ENCODE peak calls at places on chromosomes 4 and X, in eight cellular contexts. L, W, P, N, K, D, O and T are unnamed samples.

GRCh38 chrX:44291468-44292116 is 51.9 kb downstream of the EFHC2 start:
- DNase-seq in K (no peak), O (no peak), W (no peak), L (no peak), N (no peak), D (no peak), P (no peak), T (no peak)

GRCh38 chrX:118550792-118551191 is 55.2 kb downstream of the DOCK11 start:
- DNase-seq in P (no peak), O (no peak), L (no peak), N (no peak), K (no peak), W (no peak), D (no peak), T (no peak)

GRCh38 chrX:14362731-14363130 is 166.6 kb upstream of the GLRA2 start:
- DNase-seq in N (no peak), K (no peak), O (no peak), P (no peak), L (no peak), D (no peak), W (no peak), T (no peak)

GRCh38 chr4:15333692-15334633 is 93.9 kb upstream of the C1QTNF7 start:
- DNase-seq in N (no peak), K (no peak), O (no peak), D (no peak), W (peak; percentile 32), P (no peak), L (no peak), T (no peak)

GRCh38 chr4:126583509-126583908 is 1049.2 kb upstream of the INTU start:
- DNase-seq in P (peak; percentile 3), O (no peak), K (no peak), D (no peak), W (no peak), N (no peak), L (no peak), T (no peak)

GRCh38 chr4:110108470-110108869 is 89.9 kb downstream of the ELOVL6 start:
- DNase-seq in O (no peak), D (no peak), K (no peak), L (no peak), N (no peak), W (peak; percentile 65), P (no peak), T (no peak)

GRCh38 chr4:75916091-75916661 is 13.9 kb upstream of the PPEF2 start:
- DNase-seq in K (no peak), N (peak; percentile 26), O (no peak), P (peak; percentile 44), D (peak; percentile 39), W (no peak), L (no peak), T (no peak)

GRCh38 chr4:165844151-165844550 is 28.9 kb upstream of the TLL1 start:
- DNase-seq in W (no peak), O (no peak), L (no peak), K (no peak), P (no peak), D (no peak), N (no peak), T (no peak)

GRCh38 chr4:3418029-3418762 is 23.6 kb upstream of the HGFAC start:
- DNase-seq in O (no peak), D (peak; percentile 9), P (no peak), N (no peak), L (no peak), K (no peak), W (no peak), T (peak; percentile 57)

GRCh38 chr4:76535603-76536380 is 100.8 kb downstream of the SHROOM3 start:
- DNase-seq in D (no peak), W (no peak), K (no peak), P (no peak), L (no peak), N (no peak), O (no peak), T (no peak)

GRCh38 chr4:41285202-41285876 is 28.6 kb downstream of the UCHL1 start:
- DNase-seq in N (no peak), K (no peak), D (no peak), O (no peak), P (no peak), L (no peak), W (no peak), T (no peak)

GRCh38 chrX:19028560-19028959 is 44.6 kb upstream of the PHKA2 start:
- DNase-seq in L (no peak), N (no peak), O (no peak), P (no peak), D (no peak), K (no peak), W (no peak), T (no peak)

GRCh38 chr4:110088670-110089069 is 109.7 kb downstream of the ELOVL6 start:
- DNase-seq in L (no peak), K (no peak), W (peak; percentile 23), D (no peak), P (peak; percentile 0), O (no peak), N (no peak), T (no peak)

GRCh38 chr4:10072420-10073017 is 44.1 kb downstream of the WDR1 start:
- DNase-seq in P (no peak), K (no peak), N (no peak), D (no peak), L (no peak), O (no peak), W (no peak), T (peak; percentile 66)

GRCh38 chrX:150411656-150412055 is 48.5 kb downstream of the MAMLD1 start:
- DNase-seq in L (no peak), N (no peak), O (no peak), D (no peak), K (no peak), W (no peak), P (no peak), T (no peak)

GRCh38 chrX:9829308-9830267 is 43.4 kb downstream of the SHROOM2 start:
- DNase-seq in N (no peak), O (no peak), D (no peak), K (no peak), P (peak; percentile 27), L (no peak), W (peak; percentile 47), T (no peak)

GRCh38 chr4:183540498-183540953 is 35.7 kb downstream of the ING2 start:
- DNase-seq in N (no peak), D (peak; percentile 47), O (no peak), P (no peak), L (no peak), W (no peak), K (no peak), T (no peak)

GRCh38 chr4:120207021-120207420 is 140.4 kb upstream of the MAD2L1 start:
- DNase-seq in N (no peak), K (no peak), W (no peak), P (no peak), D (no peak), O (no peak), L (no peak), T (no peak)

GRCh38 chr4:180827610-180828009 is 1415.6 kb upstream of the TENM3 start:
- DNase-seq in N (no peak), L (no peak), O (no peak), D (no peak), W (no peak), K (no peak), P (no peak), T (no peak)

GRCh38 chr4:12881945-12882589 is 602.1 kb downstream of the RAB28 start:
- DNase-seq in O (no peak), L (no peak), N (no peak), W (no peak), P (no peak), K (no peak), D (no peak), T (no peak)

GRCh38 chrX:41092776-41093175 is 7.5 kb downstream of the USP9X start:
- DNase-seq in W (no peak), K (no peak), O (no peak), N (no peak), L (no peak), D (no peak), P (no peak), T (no peak)

DNA sequence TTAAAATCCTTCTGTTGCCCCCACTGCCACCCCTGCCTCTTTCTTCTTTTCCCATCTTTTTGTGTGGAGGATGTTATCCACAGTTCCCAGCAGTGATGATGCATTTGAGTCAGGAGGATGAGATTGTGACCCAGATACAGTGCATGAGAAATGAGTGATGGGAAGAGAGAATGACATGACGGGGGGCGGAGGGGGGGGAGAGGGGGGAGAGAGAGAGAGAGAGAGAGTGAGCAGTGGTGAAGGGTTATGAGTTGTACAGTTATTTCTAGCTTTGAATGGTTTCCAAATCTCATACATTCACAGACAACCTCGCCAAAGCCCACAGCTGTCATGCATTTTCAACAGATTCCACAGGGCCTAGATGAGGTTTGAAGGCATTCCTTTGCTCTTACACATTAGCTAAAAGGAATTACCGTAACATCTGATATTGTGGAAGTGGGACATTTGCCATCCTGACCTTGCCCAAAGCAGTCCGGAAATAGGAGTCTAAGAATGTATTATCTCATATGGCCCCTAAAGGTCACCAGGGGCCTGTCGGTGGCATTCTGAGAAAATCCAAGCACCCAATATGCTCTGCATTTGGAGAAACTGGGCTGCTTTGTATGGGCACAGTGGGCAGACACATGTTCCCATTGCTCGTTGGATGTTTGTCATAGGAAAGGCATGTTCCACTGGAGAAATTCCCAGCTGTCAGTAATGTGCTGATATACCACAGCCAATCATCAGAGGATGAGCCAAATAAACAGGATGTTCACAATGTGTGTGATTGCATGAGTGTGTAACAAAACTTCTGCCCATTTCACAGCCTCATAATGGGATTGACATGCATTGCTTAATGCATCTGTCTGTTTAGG is 435.8 kb downstream of the SPRY1 start:
- DNase-seq in W (no peak), D (peak; percentile 38), P (no peak), K (no peak), N (peak; percentile 10), O (no peak), L (no peak), T (peak; percentile 81)
- TF ChIP-seq EP300 in W (no peak), D (peak; percentile 62), P (no peak), K (no peak), N (peak; percentile 25), O (peak; percentile 17), L (no peak), T (peak; percentile 45)

DNA sequence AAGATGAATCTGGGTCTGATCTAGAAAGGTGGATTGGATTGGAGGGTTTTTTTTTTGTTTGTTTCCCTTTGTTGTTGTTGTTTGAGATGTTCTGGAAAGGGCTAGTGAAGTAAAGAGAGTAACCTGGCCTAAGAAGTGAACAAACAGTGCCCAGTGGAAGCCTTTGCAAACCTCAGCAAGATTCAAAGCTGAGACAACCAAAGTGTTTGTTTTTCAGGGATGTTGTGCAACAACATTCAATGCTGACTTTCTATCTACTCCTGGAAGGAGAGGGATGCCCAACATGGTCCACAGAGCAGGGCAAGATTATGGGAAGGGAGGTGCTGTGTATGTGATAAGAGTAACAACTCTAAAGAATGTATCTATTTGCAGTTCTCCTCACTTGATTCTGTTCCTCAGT is 11.3 kb downstream of the BEX1 start:
- DNase-seq in O (no peak), K (no peak), W (no peak), D (no peak), P (no peak), N (no peak), L (no peak), T (no peak)
- TF ChIP-seq POLR2A in O (no peak), K (no peak), W (no peak), D (no peak), P (no peak), N (no peak), L (no peak), T (no peak)

GRCh38 chr4:144645102-144645469 is 870 bp upstream of the HHIP start:
- DNase-seq in P (no peak), L (peak; percentile 26), O (no peak), D (peak; percentile 36), W (no peak), N (no peak), K (no peak), T (no peak)
- H3K4me3 ChIP-seq in P (peak overlapping the region; percentile 56), L (peak overlapping the region; percentile 49), O (peak overlapping the region; percentile 62), D (peak overlapping the region; percentile 43), W (no peak overlapping the region), N (peak overlapping the region; percentile 50), K (peak overlapping the region; percentile 35), T (peak overlapping the region; percentile 53)

GRCh38 chr4:96131186-96131585 is 291.3 kb downstream of the PDHA2 start:
- DNase-seq in K (no peak), O (no peak), P (no peak), D (no peak), L (no peak), N (no peak), W (no peak), T (no peak)
- TF ChIP-seq EP300 in K (no peak), O (no peak), P (no peak), D (no peak), L (no peak), N (no peak), W (no peak), T (no peak)